ENCODE peak calls at places on chromosome 7, in four cellular contexts. H is NCI-H2107, R is GM03348, S is GM12865. A is an unnamed sample.

GRCh38 chr7:30750574-30751256 is 1.2 kb upstream of the INMT start:
- DNase-seq in S (no peak), R (peak), H (peak), A (peak)

GRCh38 chr7:122914812-122915211 is 28.6 kb upstream of the CADPS2 start:
- DNase-seq in H (no peak), S (no peak), R (no peak), A (no peak)

GRCh38 chr7:151632750-151633515 is 113.2 kb upstream of the RHEB start:
- DNase-seq in S (peak), H (no peak), R (peak), A (no peak)

GRCh38 chr7:152969335-152969734 is 209.8 kb downstream of the ACTR3B start:
- DNase-seq in S (no peak), H (no peak), R (no peak), A (no peak)

GRCh38 chr7:37952240-37952639 is 31.8 kb downstream of the EPDR1 start:
- DNase-seq in H (no peak), R (no peak), S (no peak), A (no peak)

GRCh38 chr7:137669706-137670105 is 177.1 kb downstream of the DGKI start:
- DNase-seq in S (no peak), H (no peak), R (no peak), A (no peak)

GRCh38 chr7:148735967-148736366 is 37.3 kb downstream of the CUL1 start:
- DNase-seq in H (no peak), R (no peak), S (no peak), A (no peak)

GRCh38 chr7:473211-473734 is 46.4 kb downstream of the PDGFA start:
- DNase-seq in S (no peak), R (no peak), H (no peak), A (no peak)

GRCh38 chr7:55134786-55135185 is 116.0 kb downstream of the EGFR start:
- DNase-seq in S (no peak), R (no peak), H (no peak), A (no peak)

GRCh38 chr7:137986252-137987010 is 15.5 kb downstream of the CREB3L2 start:
- DNase-seq in H (no peak), R (peak), S (peak), A (no peak)

GRCh38 chr7:134245253-134245652 is 71.5 kb downstream of the SLC35B4 start:
- DNase-seq in H (no peak), S (peak), R (no peak), A (no peak)

GRCh38 chr7:26001662-26002244 is 150.2 kb upstream of the NFE2L3 start:
- DNase-seq in S (no peak), H (no peak), R (no peak), A (no peak)

GRCh38 chr7:1043552-1044188 is 676 bp upstream of the GPR146 start:
- DNase-seq in H (no peak), R (no peak), S (no peak), A (no peak)

GRCh38 chr7:123494193-123494796 is 40.1 kb downstream of the IQUB start:
- DNase-seq in H (no peak), R (peak), S (peak), A (peak)

GRCh38 chr7:24741691-24742639 is 15.3 kb downstream of the GSDME start:
- DNase-seq in S (no peak), R (peak), H (no peak), A (no peak)

GRCh38 chr7:503046-503574 is 16.5 kb downstream of the PDGFA start:
- DNase-seq in H (no peak), R (no peak), S (no peak), A (no peak)

GRCh38 chr7:47846117-47846836 is 102.0 kb downstream of the PKD1L1 start:
- DNase-seq in R (peak), H (no peak), S (no peak), A (no peak)

GRCh38 chr7:106220307-106220706 is 64.5 kb downstream of the NAMPT start:
- DNase-seq in H (no peak), R (no peak), S (no peak), A (no peak)

GRCh38 chr7:64037095-64037494 is 8.1 kb upstream of the ZNF727 start:
- DNase-seq in S (no peak), R (no peak), H (no peak), A (no peak)

GRCh38 chr7:93860261-93860660 is 30.3 kb downstream of the TFPI2 start:
- DNase-seq in R (no peak), H (no peak), S (no peak), A (no peak)

GRCh38 chr7:129334473-129334872 is 99.8 kb upstream of the STRIP2 start:
- DNase-seq in S (no peak), H (no peak), R (no peak), A (no peak)

GRCh38 chr7:596819-597182 is 77.2 kb upstream of the PDGFA start:
- DNase-seq in R (no peak), S (no peak), H (no peak), A (no peak)

GRCh38 chr7:17523813-17524741 is 225.6 kb downstream of the AHR start:
- DNase-seq in S (peak), H (no peak), R (peak), A (no peak)

GRCh38 chr7:91285966-91286365 is 21.7 kb downstream of the FZD1 start:
- DNase-seq in R (peak), H (no peak), S (no peak), A (no peak)